ENCODE peak calls at places on chromosomes 7 and 10, in ten cellular contexts. T is neuronal stem cell, O is neural progenitor cell, B is thoracic aorta, A is pancreas, Z is GM23338, V is HCT116, G is BE2C, H is HepG2, N is left ventricle myocardium inferior. C is an unnamed sample.

GRCh38 chr10:91493313-91493712 is 83.2 kb downstream of the HECTD2 start:
- DNase-seq in T (no peak), O (peak; percentile 3), B (no peak), A (no peak), Z (peak; percentile 66), V (peak; percentile 32), G (no peak), H (peak; percentile 41), N (no peak), C (no peak)

GRCh38 chr7:127644484-127644883 is 7.5 kb upstream of the SND1 start:
- DNase-seq in T (no peak), O (no peak), B (no peak), A (no peak), Z (no peak), V (no peak), G (no peak), H (no peak), N (no peak), C (no peak)

GRCh38 chr7:27175005-27175625 is 995 bp upstream of the HOXA10 start:
- DNase-seq in T (no peak), O (no peak), B (no peak), A (peak; percentile 10), Z (peak; percentile 33), V (no peak), G (no peak), H (no peak), N (peak; percentile 6), C (no peak)

GRCh38 chr7:130022623-130023175 is 28.5 kb downstream of the ZC3HC1 start:
- DNase-seq in T (no peak), O (no peak), B (no peak), A (no peak), Z (no peak), V (no peak), G (no peak), H (no peak), N (no peak), C (no peak)

GRCh38 chr7:44637788-44638594 is 31.6 kb downstream of the OGDH start:
- DNase-seq in T (no peak), O (no peak), B (no peak), A (no peak), Z (no peak), V (peak; percentile 91), G (no peak), H (no peak), N (peak; percentile 38), C (peak; percentile 49)

GRCh38 chr10:95221124-95221523 is 27.1 kb downstream of the ACSM6 start:
- DNase-seq in T (no peak), O (no peak), B (no peak), A (no peak), Z (peak; percentile 78), V (no peak), G (no peak), H (peak; percentile 48), N (no peak), C (no peak)

GRCh38 chr7:35723011-35723410 is 28.1 kb upstream of the HERPUD2 start:
- DNase-seq in T (no peak), O (no peak), B (no peak), A (no peak), Z (no peak), V (no peak), G (no peak), H (no peak), N (no peak), C (no peak)

GRCh38 chr10:122147731-122148130 is 123.4 kb upstream of the BTBD16 start:
- DNase-seq in T (no peak), O (no peak), B (no peak), A (no peak), Z (no peak), V (no peak), G (no peak), H (no peak), N (no peak), C (no peak)

GRCh38 chr7:49255061-49255460 is 330.7 kb downstream of the CDC14C start:
- DNase-seq in T (no peak), O (no peak), B (no peak), A (no peak), Z (no peak), V (no peak), G (no peak), H (no peak), N (no peak), C (no peak)

GRCh38 chr10:58435297-58435696 is 50.1 kb downstream of the TFAM start:
- DNase-seq in T (no peak), O (no peak), B (peak; percentile 30), A (no peak), Z (peak; percentile 17), V (peak; percentile 88), G (peak; percentile 42), H (peak; percentile 44), N (peak; percentile 17), C (peak; percentile 85)

GRCh38 chr10:131802991-131803390 is 97.8 kb upstream of the PPP2R2D start:
- DNase-seq in T (no peak), O (peak; percentile 42), B (no peak), A (no peak), Z (no peak), V (no peak), G (no peak), H (no peak), N (no peak), C (peak; percentile 37)

GRCh38 chr10:97861351-97861750 is 11.7 kb downstream of the GOLGA7B start:
- DNase-seq in T (no peak), O (no peak), B (no peak), A (no peak), Z (no peak), V (no peak), G (peak; percentile 57), H (no peak), N (no peak), C (no peak)

GRCh38 chr10:113920819-113921345 is 66.4 kb downstream of the NHLRC2 start:
- DNase-seq in T (no peak), O (no peak), B (no peak), A (no peak), Z (no peak), V (no peak), G (no peak), H (no peak), N (no peak), C (no peak)

DNA sequence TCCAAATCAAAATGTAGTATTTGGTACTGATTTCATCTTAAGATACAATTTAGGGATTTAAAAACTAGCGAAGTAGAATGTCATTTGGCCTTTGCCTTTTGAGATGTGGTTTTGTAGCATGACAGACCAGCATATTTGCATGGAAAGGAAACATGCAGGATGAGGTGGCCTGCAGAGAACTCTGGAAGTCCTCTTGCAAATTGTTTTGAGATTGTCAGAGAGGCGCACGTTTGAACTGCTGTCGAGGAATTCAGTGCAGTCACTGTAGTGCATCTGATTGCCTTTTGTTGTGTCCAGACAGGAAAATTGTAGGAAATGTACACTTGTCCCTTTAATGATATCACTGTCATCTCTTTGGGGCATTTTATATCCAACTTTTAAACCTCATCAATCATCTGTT is 136.7 kb downstream of the CELF2 start:
- DNase-seq in T (no peak), O (no peak), B (no peak), A (no peak), Z (no peak), V (no peak), G (no peak), H (no peak), N (no peak), C (no peak)
- H3K4me1 ChIP-seq in T (peaks cover 14% of the 10 kb centered on the region), O (peaks cover 31% of the 10 kb centered on the region), B (no peaks in the 10 kb centered on the region), A (no peaks in the 10 kb centered on the region), Z (peaks cover 42% of the 10 kb centered on the region), V (no peaks in the 10 kb centered on the region), G (no peaks in the 10 kb centered on the region), H (no peaks in the 10 kb centered on the region), N (peaks cover 82% of the 10 kb centered on the region), C (peaks cover 11% of the 10 kb centered on the region)

DNA sequence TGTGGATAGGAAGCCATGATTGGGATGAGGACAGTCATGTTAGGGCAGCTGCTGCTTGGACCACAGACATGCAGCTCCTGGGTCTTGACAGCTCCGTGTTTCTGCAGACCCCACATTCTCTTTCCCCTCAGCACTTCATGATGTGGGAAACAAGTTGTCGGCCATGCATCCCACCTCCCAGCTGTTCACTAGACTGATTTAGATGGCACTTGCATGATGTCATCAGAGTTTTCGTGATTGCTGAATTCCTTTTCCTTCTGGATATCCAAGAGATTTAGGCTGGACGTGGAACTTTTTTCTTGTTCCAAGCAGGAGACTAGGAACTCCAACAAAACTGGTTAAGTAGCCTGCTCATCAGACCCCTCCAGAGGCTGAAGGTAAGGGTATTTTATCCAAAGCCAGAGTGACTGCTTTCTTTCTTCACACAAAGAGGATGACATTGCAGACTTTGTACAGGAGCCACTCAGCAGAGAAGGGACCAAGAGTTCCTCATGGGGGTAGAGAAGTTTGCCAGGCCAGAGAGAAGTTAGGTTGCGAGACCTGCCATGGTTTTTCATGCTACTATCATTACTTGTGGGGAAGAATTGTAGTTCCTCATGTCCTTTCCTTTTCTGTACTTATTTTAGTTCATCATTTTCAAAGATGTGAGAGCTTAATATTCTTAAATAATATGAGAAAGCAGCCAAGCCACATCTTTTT is 117.7 kb upstream of the GJD4 start:
- DNase-seq in T (no peak), O (no peak), B (no peak), A (no peak), Z (no peak), V (no peak), G (no peak), H (no peak), N (no peak), C (no peak)
- H3K4me1 ChIP-seq in T (peaks cover 2% of the 10 kb centered on the region), O (peaks cover 9% of the 10 kb centered on the region), B (peaks cover 11% of the 10 kb centered on the region), A (no peaks in the 10 kb centered on the region), Z (peaks cover 4% of the 10 kb centered on the region), V (peaks cover 2% of the 10 kb centered on the region), G (no peaks in the 10 kb centered on the region), H (peaks cover 10% of the 10 kb centered on the region), N (peaks cover 62% of the 10 kb centered on the region), C (no peaks in the 10 kb centered on the region)

GRCh38 chr7:116630932-116631449 is 41.0 kb upstream of the MET start:
- DNase-seq in T (no peak), O (peak; percentile 26), B (peak; percentile 27), A (peak; percentile 91), Z (peak; percentile 36), V (peak; percentile 96), G (no peak), H (peak; percentile 60), N (peak; percentile 43), C (peak; percentile 80)

GRCh38 chr7:116628971-116629586 is 42.9 kb upstream of the MET start:
- DNase-seq in T (no peak), O (no peak), B (peak; percentile 6), A (peak; percentile 43), Z (no peak), V (no peak), G (no peak), H (no peak), N (no peak), C (peak; percentile 65)

GRCh38 chr7:116632349-116632748 is 39.6 kb upstream of the MET start:
- DNase-seq in T (no peak), O (no peak), B (no peak), A (no peak), Z (no peak), V (no peak), G (no peak), H (no peak), N (no peak), C (no peak)

GRCh38 chr7:116631676-116632075 is 40.3 kb upstream of the MET start:
- DNase-seq in T (no peak), O (no peak), B (no peak), A (no peak), Z (no peak), V (no peak), G (no peak), H (no peak), N (no peak), C (no peak)

GRCh38 chr7:116630357-116630756 is 41.6 kb upstream of the MET start:
- DNase-seq in T (no peak), O (no peak), B (no peak), A (no peak), Z (no peak), V (no peak), G (no peak), H (no peak), N (no peak), C (no peak)
- H3K4me1 ChIP-seq in T (peaks cover 2% of the 10 kb centered on the region), O (no peaks in the 10 kb centered on the region), B (peaks cover 18% of the 10 kb centered on the region), A (peaks cover 21% of the 10 kb centered on the region), Z (no peaks in the 10 kb centered on the region), V (peaks cover 66% of the 10 kb centered on the region), G (no peaks in the 10 kb centered on the region), H (peaks cover 14% of the 10 kb centered on the region), N (peaks cover 19% of the 10 kb centered on the region), C (peaks cover 8% of the 10 kb centered on the region)

GRCh38 chr7:131285558-131285957 is 42.1 kb upstream of the MKLN1 start:
- DNase-seq in T (no peak), O (no peak), B (peak; percentile 31), A (no peak), Z (no peak), V (no peak), G (no peak), H (no peak), N (peak; percentile 33), C (peak; percentile 71)
- H3K4me1 ChIP-seq in T (peaks cover 12% of the 10 kb centered on the region), O (peaks cover 7% of the 10 kb centered on the region), B (peaks cover 22% of the 10 kb centered on the region), A (no peaks in the 10 kb centered on the region), Z (peaks cover 7% of the 10 kb centered on the region), V (no peaks in the 10 kb centered on the region), G (no peaks in the 10 kb centered on the region), H (no peaks in the 10 kb centered on the region), N (peaks cover 40% of the 10 kb centered on the region), C (peaks cover 11% of the 10 kb centered on the region)